ENCODE peak calls at places on chromosomes 5 and 9, in six cellular contexts. K is Caco-2; J is GM23338; G is CD8-positive, alpha-beta T cell; L is dorsolateral prefrontal cortex; C is heart left ventricle. R is an unnamed sample.
A peak's percentile ranks its signal among the peaks of the same experiment; 100 is the strongest.

GRCh38 chr5:36357391-36357790 is 55.7 kb upstream of the RANBP3L start:
- DNase-seq in C (no peak), K (no peak), G (no peak), L (no peak), J (no peak), R (peak; percentile 47)

GRCh38 chr5:159341914-159342313 is 11.6 kb upstream of the IL12B start:
- DNase-seq in L (no peak), J (no peak), G (peak; percentile 69), C (peak; percentile 64), K (no peak), R (no peak)

GRCh38 chr5:179318193-179318955 is 26.9 kb downstream of the ADAMTS2 start:
- DNase-seq in G (no peak), L (peak; percentile 25), K (peak; percentile 18), C (peak; percentile 38), J (no peak), R (no peak)

GRCh38 chr5:113487779-113488644 is at the start of gene MCC:
- DNase-seq in G (no peak), C (peak; percentile 89), J (peak; percentile 89), L (peak; percentile 77), K (peak; percentile 82), R (peak; percentile 88)

GRCh38 chr5:151591144-151591819 is at the start of gene FAT2:
- DNase-seq in G (no peak), K (no peak), L (no peak), C (no peak), J (peak; percentile 66), R (no peak)

GRCh38 chr5:92944903-92945629 is 636.0 kb downstream of the NR2F1-AS1 start:
- DNase-seq in L (no peak), C (no peak), G (no peak), K (no peak), J (no peak), R (peak; percentile 47)

GRCh38 chr9:125436613-125437443 is 175.2 kb downstream of the GAPVD1 start:
- DNase-seq in L (no peak), K (no peak), C (peak; percentile 29), G (no peak), J (no peak), R (no peak)

GRCh38 chr9:112664541-112664940 is 53.4 kb downstream of the INIP start:
- DNase-seq in J (no peak), K (no peak), L (no peak), C (no peak), G (no peak), R (no peak)

GRCh38 chr9:136372561-136373299 is 739 bp downstream of the CARD9 start:
- DNase-seq in L (no peak), J (no peak), C (peak; percentile 80), K (peak; percentile 81), G (no peak), R (peak; percentile 75)

GRCh38 chr9:123867034-123867433 is 62.9 kb downstream of the DENND1A start:
- DNase-seq in G (no peak), J (no peak), L (no peak), K (no peak), C (no peak), R (no peak)

GRCh38 chr5:53343187-53343586 is 137.2 kb upstream of the FST start:
- DNase-seq in J (no peak), L (no peak), G (no peak), K (no peak), C (no peak), R (peak; percentile 92)

GRCh38 chr5:68252678-68253520 is 37.3 kb downstream of the PIK3R1 start:
- DNase-seq in L (peak; percentile 63), C (peak; percentile 61), J (peak; percentile 91), G (peak; percentile 54), K (peak; percentile 66), R (peak; percentile 42)

GRCh38 chr5:126998201-126998631 is 32.1 kb downstream of the MARCHF3 start:
- DNase-seq in L (no peak), J (no peak), G (no peak), K (no peak), C (no peak), R (no peak)

GRCh38 chr9:89549031-89549644 is 51.2 kb upstream of the SEMA4D start:
- DNase-seq in G (peak; percentile 81), J (peak; percentile 81), K (peak; percentile 54), C (peak; percentile 74), L (peak; percentile 81), R (peak; percentile 20)

GRCh38 chr5:60652206-60652605 is 47.8 kb downstream of the DEPDC1B start:
- DNase-seq in C (no peak), J (no peak), G (no peak), K (no peak), L (no peak), R (peak; percentile 51)

GRCh38 chr5:146825033-146825432 is 53.5 kb downstream of the PPP2R2B start:
- DNase-seq in K (peak; percentile 53), L (no peak), C (peak; percentile 27), J (peak; percentile 79), G (no peak), R (no peak)

GRCh38 chr9:130887494-130888144 is 9.0 kb downstream of the QRFP start:
- DNase-seq in L (no peak), G (no peak), K (no peak), C (peak; percentile 19), J (no peak), R (no peak)

GRCh38 chr5:116600876-116601275 is 26.3 kb upstream of the SEMA6A start:
- DNase-seq in J (no peak), G (no peak), K (no peak), C (no peak), L (no peak), R (no peak)

GRCh38 chr9:131773911-131774379 is 34.1 kb upstream of the RAPGEF1 start:
- DNase-seq in K (peak; percentile 70), G (no peak), J (peak; percentile 69), L (no peak), C (peak; percentile 60), R (peak; percentile 32)

GRCh38 chr5:148776780-148777179 is 49.6 kb upstream of the ADRB2 start:
- DNase-seq in C (no peak), K (no peak), L (no peak), G (no peak), J (no peak), R (peak; percentile 41)

GRCh38 chr9:10925896-10926295 is 313.1 kb upstream of the PTPRD start:
- DNase-seq in K (no peak), J (no peak), C (no peak), L (no peak), G (no peak), R (no peak)

GRCh38 chr9:10921671-10922070 is 308.9 kb upstream of the PTPRD start:
- DNase-seq in C (no peak), K (no peak), J (peak; percentile 86), G (no peak), L (no peak), R (no peak)
- H3K4me3 ChIP-seq in C (no peak overlapping the region), K (no peak overlapping the region), J (no peak overlapping the region), G (no peak overlapping the region), L (no peak overlapping the region), R (no peak overlapping the region)

DNA sequence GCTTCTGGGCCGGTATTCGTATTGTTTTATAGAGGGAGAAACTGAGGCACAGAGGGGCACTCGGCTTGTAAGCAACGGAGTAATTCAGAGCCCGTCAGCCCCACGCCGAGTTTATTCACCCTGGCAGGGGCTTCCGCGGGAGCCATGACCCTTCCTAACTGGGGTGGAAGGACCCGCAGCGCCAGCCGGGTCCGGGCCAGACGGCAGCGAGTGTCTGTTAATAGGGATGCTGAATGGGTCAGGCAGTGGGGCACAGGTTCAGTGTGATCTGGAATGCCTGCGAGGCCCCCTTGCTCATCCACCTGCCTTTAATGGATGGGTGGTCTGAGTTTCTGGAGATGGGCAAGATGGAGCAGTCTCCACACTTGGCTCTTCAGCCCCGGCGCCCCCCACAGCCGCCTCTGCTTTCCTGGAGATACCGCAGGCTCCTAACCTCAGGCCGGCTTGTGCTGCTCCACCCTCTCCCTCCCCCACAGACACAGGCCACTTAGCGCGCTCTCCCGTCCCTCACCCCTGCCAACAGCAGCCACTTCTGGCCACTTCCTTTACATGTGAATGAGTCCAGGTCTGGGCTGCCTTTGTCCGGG is 147.0 kb downstream of the ERCC6L2 start:
- DNase-seq in G (no peak), K (no peak), J (peak; percentile 75), L (no peak), C (peak; percentile 44), R (no peak)
- H3K27me3 ChIP-seq in G (no peaks in the 10 kb centered on the region), K (no peaks in the 10 kb centered on the region), J (peaks cover 92% of the 10 kb centered on the region), L (no peaks in the 10 kb centered on the region), C (peaks cover 32% of the 10 kb centered on the region), R (peaks cover 70% of the 10 kb centered on the region)

GRCh38 chr9:71975833-71976232 is 64.4 kb downstream of the C9orf85 start:
- DNase-seq in K (no peak), J (no peak), C (no peak), G (no peak), L (no peak), R (no peak)
- TF ChIP-seq CTCF in K (no peak), J (peak; percentile 38), C (peak; percentile 46), G (no peak), L (peak; percentile 49), R (peak; percentile 16)

DNA sequence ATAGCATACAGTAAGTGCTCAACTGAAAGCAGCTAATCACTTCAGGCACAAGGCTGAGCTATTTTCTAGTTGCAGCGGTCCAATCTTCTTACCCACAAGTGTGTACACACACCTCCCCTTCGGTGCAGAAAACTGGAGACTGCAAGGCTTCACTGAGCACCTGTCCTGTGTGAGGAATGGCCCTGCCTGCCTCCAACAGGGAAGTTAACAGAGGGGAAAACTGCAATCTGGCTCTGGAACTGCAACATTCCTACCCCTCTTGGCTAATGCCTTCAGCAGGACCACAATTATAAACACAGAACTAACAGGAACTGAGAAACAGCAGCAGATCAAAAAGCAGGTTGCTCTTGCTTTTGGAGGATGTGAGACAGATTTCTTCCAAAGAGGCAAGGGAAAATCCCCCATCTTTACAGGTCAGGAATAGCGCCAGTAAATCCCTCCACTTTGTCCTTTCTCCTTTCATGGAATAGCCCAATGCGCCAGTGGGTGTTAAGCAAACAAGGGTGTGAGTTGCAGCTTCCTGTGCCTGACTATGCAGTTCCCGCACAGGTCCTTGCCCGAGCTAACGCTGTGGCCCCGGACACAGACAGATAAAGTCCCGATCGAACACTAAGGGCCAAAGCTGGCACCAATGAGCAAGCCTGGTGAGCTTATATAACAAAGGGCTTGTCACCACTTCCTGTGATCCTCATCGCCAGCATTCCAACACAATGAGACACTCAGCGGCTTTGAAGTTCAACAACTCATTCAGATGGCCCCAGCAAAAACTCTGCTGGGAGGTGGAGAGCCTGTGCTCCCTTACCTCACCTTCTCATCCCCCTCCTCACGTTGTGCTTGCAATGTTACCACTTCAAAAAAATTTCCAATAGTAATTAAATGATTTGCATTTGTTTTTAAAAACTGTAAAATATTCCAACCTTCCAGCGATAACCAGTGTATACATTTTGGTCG is 21.5 kb downstream of the SHB start:
- DNase-seq in C (peak; percentile 86), G (no peak), K (peak; percentile 90), L (no peak), J (peak; percentile 91), R (peak; percentile 72)
- H3K4me3 ChIP-seq in C (no peak overlapping the region), G (no peak overlapping the region), K (peak overlapping the region; percentile 17), L (no peak overlapping the region), J (peak overlapping the region; percentile 9), R (peak overlapping the region; percentile 43)

R was measured in AG04450.